ENCODE peak calls at places on chromosomes 11 and 22, in six cellular contexts. U is A549, R is H1, G is HepG2, Q is WTC11, W is K562. K is an unnamed sample.

GRCh38 chr11:114049050-114049449 is 10.5 kb upstream of the ZBTB16 start:
- DNase-seq in W (no peak), R (no peak), U (no peak), G (no peak), Q (no peak), K (no peak)

GRCh38 chr11:86571273-86571948 is 101.0 kb downstream of the ME3 start:
- DNase-seq in Q (peak; percentile 87), W (peak; percentile 70), R (peak; percentile 76), G (peak; percentile 69), U (peak; percentile 69), K (peak; percentile 37)

GRCh38 chr11:111512296-111513239 is at the start of gene BTG4:
- DNase-seq in U (peak; percentile 16), R (no peak), W (peak; percentile 60), G (no peak), Q (peak; percentile 58), K (no peak)

GRCh38 chr11:86043765-86044534 is 24.9 kb downstream of the PICALM start:
- DNase-seq in W (no peak), U (no peak), R (no peak), Q (no peak), G (no peak), K (no peak)

GRCh38 chr11:111019931-111020381 is 225.6 kb upstream of the POU2AF2 start:
- DNase-seq in U (no peak), W (no peak), G (no peak), R (no peak), Q (no peak), K (no peak)

GRCh38 chr11:13128381-13128780 is 119.3 kb downstream of the RASSF10 start:
- DNase-seq in U (no peak), G (no peak), R (no peak), Q (no peak), W (no peak), K (no peak)

GRCh38 chr22:30078320-30079311 is 1.6 kb upstream of the HORMAD2 start:
- DNase-seq in Q (no peak), R (no peak), G (no peak), W (no peak), U (no peak), K (no peak)

GRCh38 chr11:91776660-91777059 is 448.0 kb upstream of the FAT3 start:
- DNase-seq in G (no peak), Q (no peak), R (no peak), W (no peak), U (no peak), K (no peak)

GRCh38 chr11:6356503-6356902 is 33.8 kb upstream of the SMPD1 start:
- DNase-seq in G (no peak), Q (no peak), U (no peak), W (no peak), R (no peak), K (no peak)

GRCh38 chr22:36776722-36777121 is 803 bp upstream of the IFT27 start:
- DNase-seq in R (no peak), W (no peak), G (no peak), Q (no peak), U (no peak), K (no peak)

GRCh38 chr22:36775966-36776669 is at the start of gene IFT27:
- DNase-seq in W (peak; percentile 69), R (peak; percentile 98), G (peak; percentile 82), Q (peak; percentile 97), U (peak; percentile 97), K (peak; percentile 100)

GRCh38 chr22:36773935-36774334 is 2.0 kb downstream of the IFT27 start:
- DNase-seq in R (no peak), U (peak; percentile 35), W (peak; percentile 9), G (no peak), Q (no peak), K (peak; percentile 23)

GRCh38 chr22:36778020-36778419 is 2.1 kb upstream of the IFT27 start:
- DNase-seq in W (no peak), R (no peak), G (no peak), Q (no peak), U (no peak), K (no peak)

DNA sequence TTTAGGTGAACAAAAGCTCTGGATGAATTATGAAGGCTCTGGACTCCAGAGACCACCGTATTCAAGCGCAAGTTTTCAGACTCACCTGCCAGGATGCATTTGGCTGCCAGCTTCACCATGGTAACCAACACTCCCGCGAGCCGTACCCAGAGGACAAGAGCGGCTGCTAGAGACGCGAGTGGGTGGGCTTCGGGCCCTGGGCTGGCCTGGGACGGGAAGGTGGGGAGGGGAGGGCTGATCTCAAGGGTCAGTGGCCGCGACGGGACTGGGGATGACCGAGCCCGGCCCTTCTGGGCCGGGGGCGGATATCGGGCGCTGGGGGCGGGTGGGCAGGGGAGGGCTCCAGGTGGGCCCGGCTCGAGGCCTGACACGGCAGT is 342 bp downstream of the IFT27 start:
- DNase-seq in U (no peak), Q (no peak), R (no peak), W (no peak), G (no peak), K (peak; percentile 31)
- TF ChIP-seq JUN in U (no peak), Q (no peak), R (no peak), W (no peak), G (no peak), K (no peak)

DNA sequence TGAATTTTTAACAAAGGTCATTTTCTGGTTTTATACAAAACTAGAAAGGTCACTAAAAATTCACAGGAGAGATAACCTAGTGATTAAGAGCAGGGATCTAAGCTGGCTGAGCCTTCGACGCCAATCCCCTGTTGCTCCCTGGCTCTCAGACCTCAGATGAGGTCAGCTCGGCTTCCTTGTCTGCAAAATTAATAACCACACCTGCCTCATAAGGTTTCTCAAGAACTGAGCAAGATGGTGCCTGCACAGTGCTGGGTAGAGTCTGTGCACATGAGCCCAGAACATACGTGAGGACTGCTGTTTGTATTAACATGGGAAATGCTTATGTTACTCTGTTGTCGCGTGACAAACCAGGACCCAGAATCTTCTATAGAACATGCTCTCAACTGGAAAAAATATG is 24.4 kb upstream of the CD5 start:
- DNase-seq in R (no peak), G (no peak), U (no peak), W (no peak), Q (no peak), K (no peak)
- TF ChIP-seq JUN in R (no peak), G (no peak), U (no peak), W (no peak), Q (no peak), K (no peak)

DNA sequence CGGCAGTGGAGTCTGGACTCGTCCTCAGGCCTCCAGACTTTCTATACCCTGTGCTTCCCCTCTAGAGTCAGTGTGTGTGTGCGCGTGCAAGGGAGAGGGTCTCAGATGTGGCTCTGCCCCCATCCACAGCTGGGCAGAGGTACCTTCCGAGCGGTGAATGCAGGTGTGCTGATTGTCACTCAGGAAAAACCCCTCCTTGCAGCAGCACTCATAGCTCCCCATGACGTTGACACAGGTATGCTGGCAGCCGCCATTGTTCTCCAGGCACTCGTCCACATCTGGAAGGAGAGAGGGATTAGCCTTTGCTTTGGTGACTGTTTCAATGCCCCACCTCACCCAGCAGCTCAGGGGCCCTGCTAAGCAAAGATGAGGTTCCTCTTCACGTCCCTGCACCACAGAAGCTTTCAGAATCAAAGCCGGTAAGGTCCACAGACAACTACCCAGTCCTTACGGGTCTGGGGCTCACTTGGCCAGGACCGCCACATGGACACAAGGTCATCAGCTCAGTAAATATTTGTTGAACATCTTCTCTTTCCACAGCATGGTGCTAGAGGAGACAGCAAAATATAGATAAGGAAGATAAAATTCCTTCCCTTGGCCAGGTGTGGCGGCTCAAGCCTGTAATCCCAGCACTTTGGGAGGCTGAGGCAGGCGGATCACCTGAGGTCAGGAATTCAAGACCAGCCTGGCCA is 16.9 kb downstream of the SCUBE2 start:
- DNase-seq in U (no peak), R (no peak), G (no peak), W (no peak), Q (no peak), K (no peak)
- TF ChIP-seq JUN in U (no peak), R (no peak), G (no peak), W (no peak), Q (no peak), K (no peak)

DNA sequence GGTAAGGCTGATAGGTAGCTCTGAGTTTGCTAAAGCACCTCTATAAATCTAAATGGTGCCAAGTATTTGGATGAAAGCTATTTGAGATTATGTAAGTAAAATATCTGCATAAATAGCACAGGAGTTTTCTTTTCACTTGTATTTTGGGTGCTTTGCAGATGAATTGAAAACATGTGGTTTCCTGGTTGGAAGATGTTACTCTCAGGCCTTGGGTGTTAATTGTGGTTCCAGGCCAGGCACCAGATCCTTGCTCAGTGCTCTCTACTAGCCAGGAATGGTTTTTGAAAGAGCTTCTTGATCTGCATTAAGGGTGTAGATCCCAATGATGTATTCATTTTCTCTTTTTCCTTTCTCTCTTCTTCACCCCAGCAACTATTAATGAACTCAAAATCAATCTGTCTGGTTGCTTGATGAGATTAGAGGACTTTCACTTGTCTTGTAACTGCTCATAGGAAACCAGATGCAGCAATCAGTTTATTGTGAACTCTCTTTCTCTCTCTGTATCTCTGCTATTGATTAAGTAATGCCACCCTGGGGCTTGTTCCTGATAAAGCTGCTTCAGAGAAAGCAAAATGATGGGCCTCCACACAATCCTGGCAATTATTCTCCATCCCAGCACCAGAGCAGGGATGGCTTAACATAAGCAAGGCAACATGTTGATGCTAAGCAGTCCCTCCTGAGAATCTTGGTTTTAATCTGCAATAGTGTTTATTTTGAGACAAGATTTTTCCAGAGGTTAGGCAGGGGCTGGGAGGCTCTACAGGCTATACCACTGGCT is 147.0 kb upstream of the NTM start:
- DNase-seq in W (no peak), G (no peak), R (no peak), Q (no peak), U (no peak), K (no peak)
- TF ChIP-seq JUN in W (no peak), G (no peak), R (no peak), Q (no peak), U (no peak), K (no peak)

GRCh38 chr22:38413085-38414008 is 41.7 kb downstream of the KCNJ4 start:
- DNase-seq in G (no peak), Q (peak; percentile 11), U (no peak), R (no peak), W (no peak), K (no peak)
- TF ChIP-seq JUN in G (no peak), Q (no peak), U (no peak), R (no peak), W (no peak), K (no peak)